ENCODE peak calls at places on chromosome 7, in six cellular contexts. One of them, this sample, is unnamed. For H3K4me1, the result is how much of the 10 kb centered on the place peaks cover.

GRCh38 chr7:121440857-121441503 is 44.9 kb upstream of the FAM3C start:
- DNase-seq in neuronal stem cell: no peak
- DNase-seq in GM23338: no peak
- DNase-seq in K562: no peak
- DNase-seq in SK-N-SH: no peak
- DNase-seq in fibroblast of lung: no peak
- DNase-seq in this sample: no peak

GRCh38 chr7:104299323-104299722 is 29.1 kb upstream of the LHFPL3 start:
- DNase-seq in GM23338: no peak
- DNase-seq in SK-N-SH: no peak
- DNase-seq in K562: no peak
- DNase-seq in fibroblast of lung: no peak
- DNase-seq in neuronal stem cell: no peak
- DNase-seq in this sample: peak

GRCh38 chr7:12765431-12766100 is 78.1 kb downstream of the ARL4A start:
- DNase-seq in GM23338: no peak
- DNase-seq in neuronal stem cell: no peak
- DNase-seq in fibroblast of lung: peak
- DNase-seq in K562: peak
- DNase-seq in SK-N-SH: no peak
- DNase-seq in this sample: no peak

GRCh38 chr7:22802426-22802825 is 20.2 kb downstream of the TOMM7 start:
- DNase-seq in GM23338: peak
- DNase-seq in fibroblast of lung: no peak
- DNase-seq in neuronal stem cell: no peak
- DNase-seq in SK-N-SH: no peak
- DNase-seq in K562: no peak
- DNase-seq in this sample: no peak

GRCh38 chr7:99919814-99920618 is 686 bp upstream of the TRIM4 start:
- DNase-seq in K562: no peak
- DNase-seq in neuronal stem cell: no peak
- DNase-seq in fibroblast of lung: peak
- DNase-seq in GM23338: no peak
- DNase-seq in SK-N-SH: no peak
- DNase-seq in this sample: no peak

GRCh38 chr7:31778296-31778695 is 91.3 kb downstream of the PPP1R17 start:
- DNase-seq in SK-N-SH: no peak
- DNase-seq in neuronal stem cell: no peak
- DNase-seq in K562: no peak
- DNase-seq in GM23338: no peak
- DNase-seq in fibroblast of lung: no peak
- DNase-seq in this sample: no peak

GRCh38 chr7:22675436-22675835 is 51.6 kb upstream of the IL6 start:
- DNase-seq in fibroblast of lung: peak
- DNase-seq in GM23338: no peak
- DNase-seq in neuronal stem cell: no peak
- DNase-seq in K562: no peak
- DNase-seq in SK-N-SH: no peak
- DNase-seq in this sample: no peak

GRCh38 chr7:111827863-111828504 is 265.7 kb upstream of the IMMP2L start:
- DNase-seq in SK-N-SH: no peak
- DNase-seq in fibroblast of lung: peak
- DNase-seq in GM23338: no peak
- DNase-seq in neuronal stem cell: no peak
- DNase-seq in K562: no peak
- DNase-seq in this sample: no peak

GRCh38 chr7:97017197-97018125 is 7.2 kb downstream of the DLX5 start:
- DNase-seq in neuronal stem cell: peak
- DNase-seq in GM23338: peak
- DNase-seq in SK-N-SH: no peak
- DNase-seq in K562: no peak
- DNase-seq in fibroblast of lung: no peak
- DNase-seq in this sample: peak

GRCh38 chr7:108014747-108015682 is 12.1 kb upstream of the LAMB1 start:
- DNase-seq in neuronal stem cell: no peak
- DNase-seq in SK-N-SH: no peak
- DNase-seq in fibroblast of lung: peak
- DNase-seq in GM23338: no peak
- DNase-seq in K562: no peak
- DNase-seq in this sample: no peak

GRCh38 chr7:4550117-4550516 is 132.0 kb upstream of the FOXK1 start:
- DNase-seq in neuronal stem cell: no peak
- DNase-seq in K562: no peak
- DNase-seq in fibroblast of lung: no peak
- DNase-seq in SK-N-SH: no peak
- DNase-seq in GM23338: no peak
- DNase-seq in this sample: no peak

GRCh38 chr7:28483112-28483511 is 70.8 kb downstream of the CREB5 start:
- DNase-seq in K562: no peak
- DNase-seq in neuronal stem cell: peak
- DNase-seq in SK-N-SH: no peak
- DNase-seq in fibroblast of lung: peak
- DNase-seq in GM23338: peak
- DNase-seq in this sample: no peak

GRCh38 chr7:80249619-80250305 is 115.1 kb downstream of the GNAI1 start:
- DNase-seq in K562: no peak
- DNase-seq in GM23338: no peak
- DNase-seq in SK-N-SH: no peak
- DNase-seq in neuronal stem cell: no peak
- DNase-seq in fibroblast of lung: peak
- DNase-seq in this sample: no peak

GRCh38 chr7:131364767-131365344 is 37.2 kb downstream of the MKLN1 start:
- DNase-seq in SK-N-SH: no peak
- DNase-seq in fibroblast of lung: no peak
- DNase-seq in K562: no peak
- DNase-seq in GM23338: no peak
- DNase-seq in neuronal stem cell: no peak
- DNase-seq in this sample: no peak

GRCh38 chr7:2307690-2308107 is 6.5 kb downstream of the SNX8 start:
- DNase-seq in GM23338: no peak
- DNase-seq in K562: no peak
- DNase-seq in fibroblast of lung: peak
- DNase-seq in SK-N-SH: peak
- DNase-seq in neuronal stem cell: no peak
- DNase-seq in this sample: no peak

GRCh38 chr7:150962743-150963399 is 15.2 kb downstream of the KCNH2 start:
- DNase-seq in K562: peak
- DNase-seq in fibroblast of lung: no peak
- DNase-seq in SK-N-SH: peak
- DNase-seq in neuronal stem cell: no peak
- DNase-seq in GM23338: peak
- DNase-seq in this sample: peak

GRCh38 chr7:20358106-20358505 is 27.4 kb downstream of the ITGB8 start:
- DNase-seq in fibroblast of lung: no peak
- DNase-seq in GM23338: no peak
- DNase-seq in SK-N-SH: no peak
- DNase-seq in neuronal stem cell: no peak
- DNase-seq in K562: no peak
- DNase-seq in this sample: no peak

GRCh38 chr7:26293569-26294308 is 2.1 kb downstream of the SNX10 start:
- DNase-seq in neuronal stem cell: no peak
- DNase-seq in K562: no peak
- DNase-seq in SK-N-SH: no peak
- DNase-seq in fibroblast of lung: no peak
- DNase-seq in GM23338: no peak
- DNase-seq in this sample: no peak

GRCh38 chr7:22178735-22179134 is 178.2 kb downstream of the RAPGEF5 start:
- DNase-seq in neuronal stem cell: no peak
- DNase-seq in SK-N-SH: no peak
- DNase-seq in fibroblast of lung: no peak
- DNase-seq in K562: no peak
- DNase-seq in GM23338: no peak
- DNase-seq in this sample: no peak

GRCh38 chr7:100132697-100133137 is 6.0 kb downstream of the MBLAC1 start:
- DNase-seq in neuronal stem cell: no peak
- DNase-seq in GM23338: peak
- DNase-seq in K562: peak
- DNase-seq in SK-N-SH: peak
- DNase-seq in fibroblast of lung: peak
- DNase-seq in this sample: peak

GRCh38 chr7:130890176-130891020 is 156.4 kb upstream of the KLF14 start:
- DNase-seq in K562: no peak
- DNase-seq in GM23338: no peak
- DNase-seq in SK-N-SH: no peak
- DNase-seq in neuronal stem cell: no peak
- DNase-seq in fibroblast of lung: no peak
- DNase-seq in this sample: no peak

GRCh38 chr7:158595068-158595467 is 7.4 kb upstream of the PTPRN2 start:
- DNase-seq in GM23338: no peak
- DNase-seq in neuronal stem cell: peak
- DNase-seq in K562: no peak
- DNase-seq in SK-N-SH: no peak
- DNase-seq in fibroblast of lung: peak
- DNase-seq in this sample: peak

GRCh38 chr7:44881610-44882009 is 3.7 kb downstream of the PURB start:
- DNase-seq in K562: no peak
- DNase-seq in SK-N-SH: no peak
- DNase-seq in GM23338: no peak
- DNase-seq in fibroblast of lung: peak
- DNase-seq in neuronal stem cell: no peak
- DNase-seq in this sample: no peak
- H3K4me1 ChIP-seq in K562: under half
- H3K4me1 ChIP-seq in SK-N-SH: under half
- H3K4me1 ChIP-seq in GM23338: under half
- H3K4me1 ChIP-seq in fibroblast of lung: under half
- H3K4me1 ChIP-seq in neuronal stem cell: under half
- H3K4me1 ChIP-seq in this sample: under half

DNA sequence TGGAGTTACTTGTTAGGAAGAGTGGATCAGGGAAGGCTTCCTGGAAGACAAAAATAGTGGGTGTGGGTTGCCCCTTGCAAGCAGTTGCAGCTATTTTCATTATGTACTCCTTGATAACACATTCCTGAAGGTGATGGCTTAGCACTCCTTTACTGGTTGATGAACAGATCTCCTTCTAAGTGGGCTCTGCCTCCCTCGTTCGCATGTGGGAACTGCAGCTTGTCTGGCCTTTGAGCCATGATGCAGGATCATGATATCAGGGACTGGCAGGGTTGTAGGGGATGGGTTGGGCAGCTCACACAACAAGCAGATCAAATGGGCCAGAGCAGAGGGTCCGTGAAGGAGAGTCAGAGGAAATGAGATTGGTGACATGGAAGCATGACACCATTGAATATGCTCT is 28.8 kb upstream of the LRRC4 start:
- DNase-seq in GM23338: peak
- DNase-seq in neuronal stem cell: no peak
- DNase-seq in fibroblast of lung: no peak
- DNase-seq in SK-N-SH: no peak
- DNase-seq in K562: no peak
- DNase-seq in this sample: no peak
- H3K4me3 ChIP-seq in GM23338: no peak
- H3K4me3 ChIP-seq in neuronal stem cell: no peak
- H3K4me3 ChIP-seq in fibroblast of lung: no peak
- H3K4me3 ChIP-seq in SK-N-SH: no peak
- H3K4me3 ChIP-seq in K562: no peak
- H3K4me3 ChIP-seq in this sample: no peak

GRCh38 chr7:157016024-157016351 is 5.5 kb upstream of the MNX1 start:
- DNase-seq in SK-N-SH: peak
- DNase-seq in GM23338: no peak
- DNase-seq in fibroblast of lung: no peak
- DNase-seq in neuronal stem cell: no peak
- DNase-seq in K562: no peak
- DNase-seq in this sample: no peak

GRCh38 chr7:157013101-157013500 is 2.6 kb upstream of the MNX1 start:
- DNase-seq in SK-N-SH: peak
- DNase-seq in K562: no peak
- DNase-seq in GM23338: no peak
- DNase-seq in fibroblast of lung: no peak
- DNase-seq in neuronal stem cell: no peak
- DNase-seq in this sample: no peak

GRCh38 chr7:157016352-157017041 is 6.0 kb upstream of the MNX1 start:
- DNase-seq in SK-N-SH: peak
- DNase-seq in K562: no peak
- DNase-seq in fibroblast of lung: no peak
- DNase-seq in GM23338: peak
- DNase-seq in neuronal stem cell: no peak
- DNase-seq in this sample: peak

GRCh38 chr7:157013602-157014549 is 3.4 kb upstream of the MNX1 start:
- DNase-seq in SK-N-SH: peak
- DNase-seq in fibroblast of lung: no peak
- DNase-seq in neuronal stem cell: no peak
- DNase-seq in GM23338: peak
- DNase-seq in K562: no peak
- DNase-seq in this sample: peak

DNA sequence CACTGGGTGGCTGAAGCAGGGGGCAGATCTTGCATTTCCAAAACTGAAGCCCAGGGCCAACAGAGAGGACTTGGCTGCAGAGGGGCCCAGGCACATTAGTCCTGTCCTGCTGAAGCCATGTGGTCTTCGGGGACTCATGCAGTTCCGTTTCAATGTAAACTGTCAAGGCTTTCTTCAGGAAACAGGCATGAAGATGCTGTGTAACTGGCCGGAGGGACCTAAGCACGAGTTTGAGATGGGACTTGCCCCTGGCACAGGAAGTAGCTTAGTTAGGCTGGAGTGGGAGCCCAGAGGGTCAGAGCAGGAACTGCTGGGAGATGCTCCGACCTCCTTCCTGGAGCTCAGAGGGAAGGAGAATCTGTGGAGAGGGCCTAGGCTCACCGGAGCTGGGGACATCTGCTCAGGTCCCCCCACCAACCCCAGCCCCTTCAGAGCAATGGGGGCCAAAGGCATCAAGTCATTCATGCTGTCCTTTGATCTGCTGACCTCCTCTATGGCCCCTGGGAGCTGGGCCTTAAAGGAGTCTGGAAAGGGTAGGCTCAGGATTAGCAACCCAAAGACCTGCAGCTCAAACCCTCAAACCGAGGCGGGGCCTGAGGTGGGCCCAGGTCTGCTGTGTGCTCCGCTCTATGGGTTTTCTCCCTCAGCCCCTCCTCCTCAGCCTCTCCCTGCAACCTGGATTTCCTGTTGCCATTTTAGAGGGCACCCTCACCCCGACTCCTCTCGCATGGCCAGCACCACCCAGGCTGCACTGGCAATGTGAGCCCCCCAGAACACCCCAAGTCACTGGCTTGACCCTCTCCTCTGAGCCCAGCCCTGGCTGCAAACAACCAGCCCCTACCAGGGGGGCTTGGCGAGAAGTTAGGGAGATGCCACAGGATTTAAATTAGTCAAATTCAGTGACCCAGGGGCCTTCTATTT is 4.4 kb upstream of the MNX1 start:
- DNase-seq in K562: no peak
- DNase-seq in GM23338: peak
- DNase-seq in SK-N-SH: peak
- DNase-seq in fibroblast of lung: no peak
- DNase-seq in neuronal stem cell: no peak
- DNase-seq in this sample: no peak
- H2AFZ ChIP-seq in K562: no peak
- H2AFZ ChIP-seq in GM23338: no peak
- H2AFZ ChIP-seq in SK-N-SH: no peak
- H2AFZ ChIP-seq in fibroblast of lung: no peak
- H2AFZ ChIP-seq in neuronal stem cell: no peak
- H2AFZ ChIP-seq in this sample: no peak

DNA sequence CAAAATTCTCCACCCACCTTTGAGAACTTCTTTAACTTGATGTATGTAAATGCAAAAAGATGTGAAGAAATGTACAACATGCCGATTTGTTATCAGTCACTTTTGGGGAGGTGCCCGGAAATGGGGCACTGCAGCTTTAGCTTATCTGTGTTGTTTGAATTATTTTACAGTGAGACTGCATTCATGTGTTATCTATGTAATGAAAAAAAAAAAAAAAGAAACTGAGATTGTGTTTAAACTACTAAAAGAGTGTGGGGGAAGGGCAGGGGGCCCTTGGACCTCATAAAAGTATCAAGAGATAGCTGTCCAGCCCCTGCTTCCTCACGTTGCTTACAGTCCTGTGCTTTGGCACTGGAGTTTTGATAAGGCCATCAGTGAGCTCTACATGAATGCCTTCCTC is 259.4 kb downstream of the STK31 start:
- DNase-seq in fibroblast of lung: no peak
- DNase-seq in neuronal stem cell: no peak
- DNase-seq in SK-N-SH: no peak
- DNase-seq in GM23338: no peak
- DNase-seq in K562: no peak
- DNase-seq in this sample: no peak
- H3K4me1 ChIP-seq in fibroblast of lung: under half
- H3K4me1 ChIP-seq in neuronal stem cell: under half
- H3K4me1 ChIP-seq in SK-N-SH: under half
- H3K4me1 ChIP-seq in GM23338: under half
- H3K4me1 ChIP-seq in K562: under half
- H3K4me1 ChIP-seq in this sample: under half

This sample was measured in neural progenitor cell.